ENCODE peak calls at places on chromosomes 1 and 21, in six cellular contexts. One of them, this sample, is unnamed.
A peak's percentile ranks its signal among the peaks of the same experiment; 100 is the strongest.

GRCh38 chr1:228037401-228038386 is 30.9 kb downstream of the WNT3A start:
- DNase-seq in spleen: peak; percentile 70
- DNase-seq in SJSA1: no peak
- DNase-seq in pancreas: peak; percentile 14
- DNase-seq in body of pancreas: peak; percentile 24
- DNase-seq in PC-9: no peak
- DNase-seq in this sample: no peak

GRCh38 chr1:241789061-241789460 is 58.9 kb upstream of the EXO1 start:
- DNase-seq in spleen: no peak
- DNase-seq in pancreas: no peak
- DNase-seq in SJSA1: no peak
- DNase-seq in body of pancreas: no peak
- DNase-seq in PC-9: no peak
- DNase-seq in this sample: no peak

GRCh38 chr1:4946343-4946742 is 291.9 kb downstream of the AJAP1 start:
- DNase-seq in PC-9: no peak
- DNase-seq in spleen: no peak
- DNase-seq in pancreas: no peak
- DNase-seq in body of pancreas: no peak
- DNase-seq in SJSA1: no peak
- DNase-seq in this sample: no peak

GRCh38 chr1:22808186-22808845 is 97.7 kb downstream of the EPHB2 start:
- DNase-seq in pancreas: no peak
- DNase-seq in PC-9: no peak
- DNase-seq in SJSA1: no peak
- DNase-seq in spleen: no peak
- DNase-seq in body of pancreas: no peak
- DNase-seq in this sample: no peak

GRCh38 chr1:12124693-12125421 is 41.9 kb upstream of the TNFRSF1B start:
- DNase-seq in pancreas: peak; percentile 43
- DNase-seq in body of pancreas: peak; percentile 71
- DNase-seq in PC-9: no peak
- DNase-seq in spleen: peak; percentile 92
- DNase-seq in SJSA1: peak; percentile 65
- DNase-seq in this sample: peak; percentile 86

GRCh38 chr1:96683931-96684330 is 37.7 kb upstream of the PTBP2 start:
- DNase-seq in spleen: no peak
- DNase-seq in SJSA1: no peak
- DNase-seq in PC-9: no peak
- DNase-seq in pancreas: no peak
- DNase-seq in body of pancreas: no peak
- DNase-seq in this sample: no peak

GRCh38 chr21:44846485-44847260 is 26.8 kb downstream of the PTTG1IP start:
- DNase-seq in pancreas: no peak
- DNase-seq in body of pancreas: no peak
- DNase-seq in PC-9: no peak
- DNase-seq in spleen: peak; percentile 87
- DNase-seq in SJSA1: no peak
- DNase-seq in this sample: no peak

GRCh38 chr1:204475651-204476432 is 18.8 kb downstream of the PIK3C2B start:
- DNase-seq in body of pancreas: no peak
- DNase-seq in spleen: no peak
- DNase-seq in SJSA1: no peak
- DNase-seq in pancreas: no peak
- DNase-seq in PC-9: no peak
- DNase-seq in this sample: no peak

GRCh38 chr1:55065649-55066048 is 26.3 kb downstream of the PCSK9 start:
- DNase-seq in pancreas: no peak
- DNase-seq in spleen: no peak
- DNase-seq in PC-9: no peak
- DNase-seq in SJSA1: no peak
- DNase-seq in body of pancreas: no peak
- DNase-seq in this sample: no peak

GRCh38 chr1:106134561-106134960 is 921.9 kb upstream of the PRMT6 start:
- DNase-seq in body of pancreas: no peak
- DNase-seq in SJSA1: no peak
- DNase-seq in PC-9: no peak
- DNase-seq in pancreas: no peak
- DNase-seq in spleen: no peak
- DNase-seq in this sample: no peak

GRCh38 chr1:207077470-207078377 is 10.9 kb upstream of the C4BPB start:
- DNase-seq in SJSA1: peak; percentile 50
- DNase-seq in pancreas: peak; percentile 60
- DNase-seq in spleen: no peak
- DNase-seq in body of pancreas: peak; percentile 77
- DNase-seq in PC-9: peak; percentile 67
- DNase-seq in this sample: peak; percentile 76

GRCh38 chr1:87201768-87202167 is 126.9 kb upstream of the LMO4 start:
- DNase-seq in spleen: no peak
- DNase-seq in SJSA1: no peak
- DNase-seq in pancreas: no peak
- DNase-seq in PC-9: no peak
- DNase-seq in body of pancreas: no peak
- DNase-seq in this sample: no peak

GRCh38 chr21:43818685-43819084 is 29.3 kb downstream of the RRP1 start:
- DNase-seq in pancreas: no peak
- DNase-seq in spleen: no peak
- DNase-seq in SJSA1: no peak
- DNase-seq in body of pancreas: no peak
- DNase-seq in PC-9: no peak
- DNase-seq in this sample: no peak

GRCh38 chr1:223776826-223777454 is 64.6 kb downstream of the CAPN2 start:
- DNase-seq in PC-9: no peak
- DNase-seq in SJSA1: no peak
- DNase-seq in spleen: no peak
- DNase-seq in body of pancreas: no peak
- DNase-seq in pancreas: no peak
- DNase-seq in this sample: no peak

GRCh38 chr1:206506803-206507394 is 432 bp upstream of the RASSF5 start:
- DNase-seq in pancreas: peak; percentile 29
- DNase-seq in body of pancreas: peak; percentile 39
- DNase-seq in SJSA1: no peak
- DNase-seq in spleen: peak; percentile 85
- DNase-seq in PC-9: no peak
- DNase-seq in this sample: peak; percentile 54

GRCh38 chr1:20150969-20151368 is 11.8 kb downstream of the PLA2G2F start:
- DNase-seq in spleen: no peak
- DNase-seq in PC-9: no peak
- DNase-seq in pancreas: no peak
- DNase-seq in body of pancreas: no peak
- DNase-seq in SJSA1: no peak
- DNase-seq in this sample: no peak

GRCh38 chr1:6025269-6026094 is 20.2 kb upstream of the KCNAB2 start:
- DNase-seq in spleen: peak; percentile 84
- DNase-seq in PC-9: peak; percentile 38
- DNase-seq in SJSA1: no peak
- DNase-seq in body of pancreas: no peak
- DNase-seq in pancreas: no peak
- DNase-seq in this sample: no peak

GRCh38 chr1:51340380-51340779 is 10.0 kb upstream of the TTC39A start:
- DNase-seq in pancreas: no peak
- DNase-seq in spleen: no peak
- DNase-seq in SJSA1: no peak
- DNase-seq in PC-9: no peak
- DNase-seq in body of pancreas: no peak
- DNase-seq in this sample: no peak

GRCh38 chr1:196063952-196064351 is 544.3 kb downstream of the KCNT2 start:
- DNase-seq in body of pancreas: no peak
- DNase-seq in SJSA1: no peak
- DNase-seq in spleen: no peak
- DNase-seq in PC-9: no peak
- DNase-seq in pancreas: no peak
- DNase-seq in this sample: no peak

GRCh38 chr21:41316641-41317392 is at the start of gene FAM3B:
- DNase-seq in spleen: no peak
- DNase-seq in PC-9: no peak
- DNase-seq in SJSA1: no peak
- DNase-seq in pancreas: peak; percentile 83
- DNase-seq in body of pancreas: peak; percentile 80
- DNase-seq in this sample: no peak

GRCh38 chr1:24457866-24458265 is 42.3 kb downstream of the NIPAL3 start:
- DNase-seq in body of pancreas: no peak
- DNase-seq in SJSA1: no peak
- DNase-seq in pancreas: no peak
- DNase-seq in PC-9: no peak
- DNase-seq in spleen: no peak
- DNase-seq in this sample: no peak

GRCh38 chr1:160637065-160637464 is 9.8 kb downstream of the SLAMF1 start:
- DNase-seq in PC-9: no peak
- DNase-seq in spleen: no peak
- DNase-seq in body of pancreas: no peak
- DNase-seq in pancreas: no peak
- DNase-seq in SJSA1: no peak
- DNase-seq in this sample: no peak

GRCh38 chr1:168609133-168609715 is 32.8 kb downstream of the XCL1 start:
- DNase-seq in body of pancreas: no peak
- DNase-seq in SJSA1: no peak
- DNase-seq in spleen: peak; percentile 74
- DNase-seq in pancreas: no peak
- DNase-seq in PC-9: no peak
- DNase-seq in this sample: peak; percentile 79

GRCh38 chr1:149846042-149846441 is 53.3 kb upstream of the BOLA1 start:
- DNase-seq in spleen: no peak
- DNase-seq in pancreas: no peak
- DNase-seq in SJSA1: no peak
- DNase-seq in PC-9: no peak
- DNase-seq in body of pancreas: no peak
- DNase-seq in this sample: no peak

GRCh38 chr21:32726742-32727477 is 903 bp downstream of the SYNJ1 start:
- DNase-seq in pancreas: peak; percentile 19
- DNase-seq in body of pancreas: peak; percentile 34
- DNase-seq in SJSA1: no peak
- DNase-seq in spleen: no peak
- DNase-seq in PC-9: peak; percentile 36
- DNase-seq in this sample: peak; percentile 28

GRCh38 chr1:81660286-81660685 is 140.4 kb upstream of the ADGRL2 start:
- DNase-seq in SJSA1: no peak
- DNase-seq in spleen: no peak
- DNase-seq in body of pancreas: no peak
- DNase-seq in pancreas: no peak
- DNase-seq in PC-9: peak; percentile 91
- DNase-seq in this sample: no peak

GRCh38 chr1:79100385-79100784 is 93.9 kb upstream of the ADGRL4 start:
- DNase-seq in PC-9: peak; percentile 70
- DNase-seq in pancreas: no peak
- DNase-seq in spleen: no peak
- DNase-seq in body of pancreas: no peak
- DNase-seq in SJSA1: peak; percentile 56
- DNase-seq in this sample: no peak

GRCh38 chr1:203582568-203582967 is 44.1 kb upstream of the ATP2B4 start:
- DNase-seq in PC-9: no peak
- DNase-seq in spleen: no peak
- DNase-seq in body of pancreas: no peak
- DNase-seq in SJSA1: no peak
- DNase-seq in pancreas: no peak
- DNase-seq in this sample: no peak

GRCh38 chr1:115092214-115092613 is 2.9 kb upstream of the TSPAN2 start:
- DNase-seq in body of pancreas: no peak
- DNase-seq in PC-9: peak; percentile 32
- DNase-seq in SJSA1: no peak
- DNase-seq in spleen: no peak
- DNase-seq in pancreas: no peak
- DNase-seq in this sample: no peak

DNA sequence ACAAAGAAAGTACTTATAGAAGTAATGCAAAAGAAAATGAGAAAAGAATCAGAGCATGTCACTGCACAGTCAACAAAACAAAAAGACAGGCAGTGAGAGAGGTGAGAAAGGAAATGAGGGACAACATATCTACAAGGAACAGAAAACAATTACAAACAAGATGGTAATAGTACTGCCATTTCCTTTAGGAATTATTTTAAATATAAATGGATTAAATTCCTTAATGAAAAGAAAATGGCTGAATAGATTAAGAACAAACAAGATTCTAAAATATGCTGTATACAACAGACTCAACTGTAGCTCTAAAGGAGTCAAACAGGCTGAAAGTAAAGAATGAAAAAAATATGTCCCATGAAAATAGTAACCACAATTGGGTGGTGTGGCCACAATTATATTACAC is 22.1 kb upstream of the ZNF124 start:
- DNase-seq in SJSA1: no peak
- DNase-seq in pancreas: no peak
- DNase-seq in body of pancreas: no peak
- DNase-seq in PC-9: no peak
- DNase-seq in spleen: no peak
- DNase-seq in this sample: no peak
- H3K9me3 ChIP-seq in SJSA1: peaks cover 12% of the 10 kb centered on the region
- H3K9me3 ChIP-seq in pancreas: no peaks in the 10 kb centered on the region
- H3K9me3 ChIP-seq in body of pancreas: peaks cover 2% of the 10 kb centered on the region
- H3K9me3 ChIP-seq in PC-9: peaks cover 20% of the 10 kb centered on the region
- H3K9me3 ChIP-seq in spleen: peaks cover 84% of the 10 kb centered on the region
- H3K9me3 ChIP-seq in this sample: peaks cover 3% of the 10 kb centered on the region

GRCh38 chr1:152356736-152357135 is 3.1 kb downstream of the FLG2 start:
- DNase-seq in PC-9: no peak
- DNase-seq in spleen: no peak
- DNase-seq in pancreas: no peak
- DNase-seq in SJSA1: no peak
- DNase-seq in body of pancreas: no peak
- DNase-seq in this sample: no peak
- H3K9me3 ChIP-seq in PC-9: no peaks in the 10 kb centered on the region
- H3K9me3 ChIP-seq in spleen: no peaks in the 10 kb centered on the region
- H3K9me3 ChIP-seq in pancreas: no peaks in the 10 kb centered on the region
- H3K9me3 ChIP-seq in SJSA1: peaks cover 3% of the 10 kb centered on the region
- H3K9me3 ChIP-seq in body of pancreas: no peaks in the 10 kb centered on the region
- H3K9me3 ChIP-seq in this sample: no peaks in the 10 kb centered on the region

DNA sequence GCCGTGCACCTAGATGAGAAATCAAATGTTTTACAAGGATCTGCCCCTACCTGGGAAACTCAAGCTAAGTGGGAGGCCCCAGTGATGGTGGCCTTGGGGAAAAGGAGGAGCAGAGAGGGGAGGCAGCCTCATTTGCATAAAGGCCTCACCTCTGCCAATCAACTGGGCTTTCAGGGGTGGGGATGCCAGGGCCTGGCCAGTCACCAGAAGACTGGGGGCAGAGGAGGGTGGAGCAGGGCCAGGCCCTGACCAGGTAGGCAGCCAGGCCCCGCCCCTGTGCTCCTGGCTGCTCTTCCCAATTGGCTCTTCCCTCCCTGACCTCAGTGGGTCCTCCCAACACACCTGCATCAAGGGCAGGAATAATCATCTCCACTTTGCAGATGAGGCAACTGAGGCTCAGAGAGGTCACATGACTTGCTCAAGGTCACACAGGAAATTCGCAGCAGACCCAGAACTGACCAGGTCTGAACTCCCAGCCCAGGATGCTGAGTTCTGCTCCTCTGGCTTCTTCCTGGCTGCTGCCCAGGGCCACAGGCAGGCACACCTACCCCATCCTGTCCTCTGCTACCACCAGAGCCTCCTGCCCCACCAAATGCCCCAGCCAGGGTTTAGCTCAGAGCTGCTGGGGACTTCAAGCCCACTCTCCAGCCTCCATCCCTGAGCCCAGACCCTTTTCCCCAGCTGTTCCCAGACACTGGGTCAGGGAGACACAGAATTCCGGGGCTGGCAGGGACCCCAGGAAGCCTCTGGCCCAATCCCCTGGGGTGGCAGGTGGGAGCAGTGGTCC is 677.9 kb downstream of the MATN1 start:
- DNase-seq in PC-9: no peak
- DNase-seq in body of pancreas: no peak
- DNase-seq in SJSA1: no peak
- DNase-seq in spleen: peak; percentile 46
- DNase-seq in pancreas: no peak
- DNase-seq in this sample: no peak
- H3K9me3 ChIP-seq in PC-9: no peaks in the 10 kb centered on the region
- H3K9me3 ChIP-seq in body of pancreas: no peaks in the 10 kb centered on the region
- H3K9me3 ChIP-seq in SJSA1: no peaks in the 10 kb centered on the region
- H3K9me3 ChIP-seq in spleen: no peaks in the 10 kb centered on the region
- H3K9me3 ChIP-seq in pancreas: no peaks in the 10 kb centered on the region
- H3K9me3 ChIP-seq in this sample: no peaks in the 10 kb centered on the region

GRCh38 chr1:107243461-107243860 is 102.6 kb downstream of the NTNG1 start:
- DNase-seq in pancreas: no peak
- DNase-seq in spleen: no peak
- DNase-seq in PC-9: no peak
- DNase-seq in body of pancreas: no peak
- DNase-seq in SJSA1: no peak
- DNase-seq in this sample: no peak
- H3K9me3 ChIP-seq in pancreas: no peaks in the 10 kb centered on the region
- H3K9me3 ChIP-seq in spleen: no peaks in the 10 kb centered on the region
- H3K9me3 ChIP-seq in PC-9: no peaks in the 10 kb centered on the region
- H3K9me3 ChIP-seq in body of pancreas: no peaks in the 10 kb centered on the region
- H3K9me3 ChIP-seq in SJSA1: no peaks in the 10 kb centered on the region
- H3K9me3 ChIP-seq in this sample: no peaks in the 10 kb centered on the region

This sample was measured in cardiac muscle cell.